ENCODE peak calls at places on chromosome 6, in four cellular contexts. K is RWPE2; Y is effector CD4-positive, alpha-beta T cell; R is IMR-90. L is an unnamed sample.

GRCh38 chr6:169166896-169167580 is 86.6 kb downstream of the THBS2 start:
- DNase-seq in K (no peak), Y (no peak), R (no peak), L (no peak)

GRCh38 chr6:35754452-35755321 is 17.9 kb downstream of the ARMC12 start:
- DNase-seq in K (no peak), Y (no peak), R (peak), L (no peak)

GRCh38 chr6:139323511-139324445 is 32.0 kb upstream of the TXLNB start:
- DNase-seq in K (no peak), Y (peak), R (peak), L (peak)

GRCh38 chr6:80250391-80250997 is 144.0 kb downstream of the BCKDHB start:
- DNase-seq in K (no peak), Y (no peak), R (peak), L (no peak)

GRCh38 chr6:168937061-168937460 is 316.6 kb downstream of the THBS2 start:
- DNase-seq in K (no peak), Y (no peak), R (peak), L (peak)

GRCh38 chr6:96886519-96886918 is 11.2 kb downstream of the NDUFAF4 start:
- DNase-seq in K (no peak), Y (no peak), R (no peak), L (no peak)

GRCh38 chr6:25377672-25378071 is 98.5 kb downstream of the CARMIL1 start:
- DNase-seq in K (no peak), Y (no peak), R (no peak), L (no peak)

GRCh38 chr6:37029249-37029959 is 23.9 kb downstream of the FGD2 start:
- DNase-seq in K (peak), Y (no peak), R (peak), L (peak)

L was measured in amniotic epithelial cell.